ENCODE peak calls at places on chromosomes 12 and 14, in five cellular contexts. J, D, C, G and A are unnamed samples.

GRCh38 chr12:85007836-85008235 is 28.2 kb downstream of the TSPAN19 start:
- DNase-seq in J (peak; percentile 73), D (no peak), C (peak; percentile 5), G (peak; percentile 5), A (peak; percentile 79)

GRCh38 chr12:122874081-122874480 is 21.8 kb downstream of the VPS37B start:
- DNase-seq in J (no peak), D (peak; percentile 24), C (no peak), G (no peak), A (no peak)

GRCh38 chr12:124862768-124863408 is 776 bp downstream of the SCARB1 start:
- DNase-seq in J (peak; percentile 21), D (peak; percentile 66), C (no peak), G (no peak), A (peak; percentile 47)

GRCh38 chr12:7154042-7154441 is 23.9 kb downstream of the CLSTN3 start:
- DNase-seq in J (no peak), D (no peak), C (no peak), G (no peak), A (no peak)

GRCh38 chr12:63404611-63405010 is 253.6 kb upstream of the AVPR1A start:
- DNase-seq in J (peak; percentile 61), D (no peak), C (no peak), G (no peak), A (no peak)

GRCh38 chr14:36281309-36281708 is 39.1 kb downstream of the MBIP start:
- DNase-seq in J (peak; percentile 18), D (no peak), C (no peak), G (no peak), A (no peak)

GRCh38 chr12:904010-904414 is 45.5 kb downstream of the RAD52 start:
- DNase-seq in J (no peak), D (no peak), C (no peak), G (no peak), A (no peak)

GRCh38 chr12:68373836-68374314 is 41.7 kb upstream of the MDM1 start:
- DNase-seq in J (no peak), D (no peak), C (no peak), G (no peak), A (no peak)

GRCh38 chr14:23881292-23881691 is 72.3 kb upstream of the DHRS4 start:
- DNase-seq in J (no peak), D (no peak), C (no peak), G (no peak), A (no peak)

GRCh38 chr14:58805057-58805456 is 167.3 kb downstream of the DACT1 start:
- DNase-seq in J (peak; percentile 59), D (no peak), C (no peak), G (peak; percentile 4), A (no peak)

GRCh38 chr14:75522224-75522764 is at the start of gene BATF:
- DNase-seq in J (no peak), D (no peak), C (no peak), G (no peak), A (no peak)

GRCh38 chr12:51047655-51048540 is at the start of gene LETMD1:
- DNase-seq in J (peak; percentile 99), D (peak; percentile 97), C (peak; percentile 97), G (peak; percentile 99), A (peak; percentile 99)

GRCh38 chr12:29818925-29819324 is 35.2 kb upstream of the TMTC1 start:
- DNase-seq in J (peak; percentile 8), D (no peak), C (no peak), G (no peak), A (no peak)

GRCh38 chr12:26767865-26768264 is 65.1 kb downstream of the ITPR2 start:
- DNase-seq in J (no peak), D (no peak), C (no peak), G (no peak), A (no peak)

GRCh38 chr14:88551936-88552565 is 2.8 kb downstream of the PTPN21 start:
- DNase-seq in J (peak; percentile 26), D (no peak), C (no peak), G (peak; percentile 19), A (peak; percentile 20)

GRCh38 chr12:18971932-18972331 is 157.6 kb upstream of the PLEKHA5 start:
- DNase-seq in J (no peak), D (no peak), C (no peak), G (no peak), A (no peak)

GRCh38 chr14:91955168-91955567 is 7.7 kb upstream of the FBLN5 start:
- DNase-seq in J (no peak), D (no peak), C (no peak), G (no peak), A (no peak)

GRCh38 chr12:69873429-69873828 is 48.4 kb downstream of the MYRFL start:
- DNase-seq in J (peak; percentile 90), D (no peak), C (no peak), G (no peak), A (peak; percentile 51)

GRCh38 chr12:66662729-66663128 is 16.1 kb downstream of the GRIP1 start:
- DNase-seq in J (peak; percentile 18), D (no peak), C (peak; percentile 42), G (peak; percentile 33), A (peak; percentile 88)

GRCh38 chr12:87152841-87153528 is 876.2 kb downstream of the C12orf50 start:
- DNase-seq in J (no peak), D (no peak), C (no peak), G (no peak), A (no peak)

GRCh38 chr14:82595466-82595865 is 1061.8 kb upstream of the SEL1L start:
- DNase-seq in J (no peak), D (no peak), C (no peak), G (no peak), A (no peak)

GRCh38 chr12:132771126-132771838 is 9.7 kb upstream of the ANKLE2 start:
- DNase-seq in J (no peak), D (no peak), C (no peak), G (peak; percentile 61), A (no peak)

GRCh38 chr12:122845041-122845864 is 10.0 kb downstream of the HIP1R start:
- DNase-seq in J (no peak), D (peak; percentile 97), C (no peak), G (no peak), A (no peak)

GRCh38 chr14:93960774-93961438 is 15.5 kb downstream of the ASB2 start:
- DNase-seq in J (no peak), D (no peak), C (no peak), G (no peak), A (no peak)

GRCh38 chr12:5088586-5089264 is 45.0 kb downstream of the KCNA5 start:
- DNase-seq in J (peak; percentile 54), D (no peak), C (no peak), G (peak; percentile 91), A (peak; percentile 34)

GRCh38 chr12:93982847-93983315 is 165.5 kb upstream of the PLXNC1 start:
- DNase-seq in J (peak; percentile 46), D (no peak), C (peak; percentile 49), G (peak; percentile 93), A (peak; percentile 79)

GRCh38 chr14:30240685-30241084 is 313.0 kb upstream of the PRKD1 start:
- DNase-seq in J (no peak), D (no peak), C (no peak), G (peak; percentile 37), A (no peak)

GRCh38 chr12:6792522-6793201 is 3.3 kb downstream of the CD4 start:
- DNase-seq in J (peak; percentile 13), D (no peak), C (no peak), G (peak; percentile 13), A (no peak)

GRCh38 chr14:22822619-22823551 is 6.8 kb upstream of the MRPL52 start:
- DNase-seq in J (peak; percentile 92), D (peak; percentile 64), C (peak; percentile 92), G (peak; percentile 86), A (peak; percentile 89)

GRCh38 chr12:44381341-44381740 is 494.8 kb downstream of the NELL2 start:
- DNase-seq in J (no peak), D (no peak), C (no peak), G (no peak), A (no peak)

GRCh38 chr12:96211989-96212388 is 17.8 kb downstream of the ELK3 start:
- DNase-seq in J (no peak), D (no peak), C (no peak), G (no peak), A (no peak)

GRCh38 chr14:32565256-32565655 is 236.2 kb downstream of the AKAP6 start:
- DNase-seq in J (no peak), D (no peak), C (no peak), G (no peak), A (no peak)

GRCh38 chr12:39905152-39905551 is 200.7 kb downstream of the SLC2A13 start:
- DNase-seq in J (peak; percentile 16), D (peak; percentile 60), C (peak; percentile 1), G (peak; percentile 22), A (no peak)

GRCh38 chr12:64669270-64669842 is 59.1 kb downstream of the RASSF3 start:
- DNase-seq in J (peak; percentile 31), D (no peak), C (no peak), G (peak; percentile 11), A (peak; percentile 41)
- H3K4me3 ChIP-seq in J (no peak overlapping the region), D (no peak overlapping the region), C (no peak overlapping the region), G (no peak overlapping the region), A (peak overlapping the region; percentile 21)

DNA sequence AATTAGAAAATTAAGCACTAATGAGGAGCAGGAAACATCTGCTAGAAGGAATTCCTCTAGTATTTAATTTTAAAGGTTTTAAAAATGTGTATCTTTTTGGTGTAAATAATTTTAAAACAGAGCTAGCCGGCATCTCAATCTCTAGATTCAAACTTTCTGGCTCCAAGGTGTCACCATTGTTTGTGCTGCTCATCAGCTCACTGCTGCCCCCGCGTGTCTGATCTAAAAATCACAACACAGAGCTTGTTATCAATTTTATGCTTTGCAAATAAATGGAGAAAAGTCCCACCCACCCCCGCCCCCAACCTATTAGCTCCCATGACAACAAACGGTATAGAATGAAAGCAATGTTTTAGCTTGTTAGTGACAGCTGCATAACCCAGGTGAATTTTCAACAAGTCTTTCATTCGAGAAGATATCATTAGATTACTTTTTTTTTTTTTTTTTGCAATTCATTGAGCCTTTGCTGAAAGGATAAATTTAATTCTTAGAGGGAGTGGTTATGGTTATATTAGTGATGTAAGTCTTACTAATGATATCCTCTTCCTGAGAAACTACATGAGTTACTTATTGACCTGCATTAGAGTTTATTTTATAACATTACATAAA is 11.3 kb upstream of the ABHD12B start:
- DNase-seq in J (peak; percentile 87), D (peak; percentile 91), C (peak; percentile 78), G (peak; percentile 81), A (peak; percentile 96)
- H3K4me3 ChIP-seq in J (peak overlapping the region; percentile 53), D (peak overlapping the region; percentile 78), C (peak overlapping the region; percentile 45), G (no peak overlapping the region), A (peak overlapping the region; percentile 82)

DNA sequence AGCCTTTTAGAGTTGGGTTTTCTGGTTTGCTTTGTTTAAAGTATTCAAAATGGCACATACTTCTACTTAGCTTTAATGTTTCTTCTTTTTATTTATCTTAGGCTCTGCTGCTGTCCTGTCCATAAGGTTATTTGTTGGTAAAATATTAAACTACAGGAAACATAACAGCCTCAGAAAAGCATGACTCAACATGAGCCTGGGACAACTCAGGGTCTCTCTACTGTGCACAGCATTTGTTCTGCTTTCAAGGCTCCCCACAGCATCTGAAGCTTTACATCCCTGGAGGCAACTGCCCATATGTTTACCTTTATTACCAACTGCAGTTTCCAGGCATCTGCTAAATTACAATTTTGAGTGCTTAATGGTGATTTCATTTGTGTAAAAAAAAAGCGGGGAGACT is 954.2 kb upstream of the FBXO33 start:
- DNase-seq in J (no peak), D (no peak), C (no peak), G (no peak), A (no peak)
- H3K4me3 ChIP-seq in J (no peak overlapping the region), D (no peak overlapping the region), C (no peak overlapping the region), G (no peak overlapping the region), A (no peak overlapping the region)

DNA sequence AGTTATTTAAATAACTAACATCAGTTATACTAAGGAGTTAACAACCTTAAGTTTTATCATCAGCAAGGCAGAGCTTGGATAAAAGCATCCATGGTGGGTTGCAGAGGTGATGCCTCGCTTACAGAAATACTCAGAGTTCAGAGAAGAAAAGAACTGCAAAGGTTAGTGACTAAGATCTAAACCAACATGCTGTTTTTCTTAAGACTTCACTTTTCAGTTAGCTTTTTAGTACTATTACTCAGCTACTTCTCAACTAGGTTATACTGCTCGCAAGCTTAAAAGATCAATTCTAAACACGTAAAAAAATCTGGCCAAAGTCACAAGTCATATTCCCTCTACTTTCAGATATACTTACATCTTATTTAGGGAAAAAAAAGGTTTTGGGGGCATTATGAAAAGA is 2.8 kb downstream of the PPP1CC start:
- DNase-seq in J (no peak), D (no peak), C (no peak), G (peak; percentile 35), A (no peak)
- H3K4me3 ChIP-seq in J (no peak overlapping the region), D (peak overlapping the region; percentile 89), C (peak overlapping the region; percentile 5), G (no peak overlapping the region), A (peak overlapping the region; percentile 87)